ENCODE peak calls at places on chromosomes 7 and 10, in six cellular contexts. E, T, W, H, R and K are unnamed samples.

GRCh38 chr7:101778181-101778580 is 39.2 kb upstream of the CUX1 start:
- DNase-seq in E (no peak), T (no peak), W (no peak), H (no peak), R (no peak), K (no peak)

GRCh38 chr10:13503745-13504463 is 24.9 kb downstream of the BEND7 start:
- DNase-seq in E (no peak), T (peak; percentile 4), W (no peak), H (no peak), R (no peak), K (no peak)

GRCh38 chr10:107517811-107518210 is 353.3 kb upstream of the SORCS1 start:
- DNase-seq in E (no peak), T (no peak), W (no peak), H (no peak), R (no peak), K (no peak)

GRCh38 chr10:86339226-86339865 is 27.2 kb downstream of the GRID1 start:
- DNase-seq in E (no peak), T (no peak), W (no peak), H (no peak), R (no peak), K (no peak)

GRCh38 chr10:11687779-11688447 is 54.3 kb upstream of the ECHDC3 start:
- DNase-seq in E (no peak), T (no peak), W (no peak), H (no peak), R (no peak), K (no peak)

GRCh38 chr7:137626469-137627067 is 220.2 kb downstream of the DGKI start:
- DNase-seq in E (peak; percentile 56), T (peak; percentile 67), W (no peak), H (no peak), R (no peak), K (no peak)

GRCh38 chr10:132443605-132443997 is 46.6 kb downstream of the PWWP2B start:
- DNase-seq in E (no peak), T (peak; percentile 34), W (peak; percentile 51), H (no peak), R (no peak), K (no peak)

GRCh38 chr7:118232837-118233236 is 8.3 kb downstream of the ANKRD7 start:
- DNase-seq in E (no peak), T (no peak), W (no peak), H (no peak), R (no peak), K (no peak)

GRCh38 chr10:96586419-96587254 is at the start of gene TM9SF3:
- DNase-seq in E (peak; percentile 91), T (peak; percentile 91), W (peak; percentile 86), H (peak; percentile 87), R (peak; percentile 73), K (peak; percentile 70)

DNA sequence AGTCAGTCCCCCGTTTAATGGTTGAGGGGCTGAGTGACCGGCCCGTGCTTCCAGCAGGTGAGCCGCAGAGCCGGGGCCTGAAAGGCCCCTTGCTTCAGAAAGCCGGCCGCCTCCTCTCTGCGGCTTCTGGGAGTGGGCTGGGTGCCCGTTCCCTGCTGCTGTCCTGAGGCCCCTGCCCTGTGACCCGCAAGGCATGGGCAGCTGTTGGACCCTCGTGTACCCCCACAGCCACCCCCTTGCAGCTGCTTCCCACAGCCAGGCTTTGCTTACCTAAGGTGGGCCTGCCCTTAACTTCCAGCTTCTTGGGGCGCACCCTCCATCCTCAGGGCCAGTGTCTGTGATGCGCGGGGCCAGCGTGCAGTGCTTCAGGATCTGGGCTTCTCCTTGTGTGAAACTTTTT is 26.6 kb downstream of the PFKFB3 start:
- DNase-seq in E (no peak), T (no peak), W (no peak), H (no peak), R (no peak), K (no peak)
- TF ChIP-seq CTCF in E (no peak), T (no peak), W (no peak), H (no peak), R (no peak), K (no peak)

DNA sequence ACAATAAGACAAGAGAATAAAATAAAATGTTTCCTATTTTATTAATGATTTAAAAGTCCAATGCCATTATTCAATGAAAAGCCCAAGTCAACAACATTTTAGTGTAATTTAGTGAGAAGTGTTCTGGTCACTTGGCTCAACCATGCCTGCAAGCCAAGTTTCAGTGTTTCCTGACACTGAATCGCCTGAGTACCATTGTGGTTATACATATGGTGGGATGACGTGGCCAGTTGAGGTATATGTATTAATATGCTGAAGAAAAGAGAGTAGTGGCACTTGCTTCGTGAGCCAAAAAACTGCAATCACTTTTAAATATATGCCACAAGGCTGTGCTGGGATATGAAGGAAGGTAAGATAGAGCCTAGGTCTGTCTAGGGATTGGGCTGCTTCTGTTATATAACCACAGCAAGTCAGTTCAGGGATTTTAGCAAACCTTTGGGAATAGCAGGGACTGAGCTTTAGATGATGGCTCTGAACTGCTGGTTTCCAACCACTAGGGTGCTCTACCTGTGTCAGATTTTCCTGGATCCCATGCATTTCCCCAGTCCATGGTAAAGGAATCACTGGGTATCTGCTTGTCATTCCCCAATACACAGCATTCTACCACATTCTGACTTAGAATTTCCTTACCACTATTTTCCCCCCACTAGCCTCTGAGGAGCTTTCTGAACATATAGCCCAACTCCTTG is 214.0 kb upstream of the PRPS1L1 start:
- DNase-seq in E (no peak), T (no peak), W (no peak), H (no peak), R (no peak), K (no peak)
- TF ChIP-seq CTCF in E (no peak), T (no peak), W (no peak), H (no peak), R (no peak), K (no peak)

DNA sequence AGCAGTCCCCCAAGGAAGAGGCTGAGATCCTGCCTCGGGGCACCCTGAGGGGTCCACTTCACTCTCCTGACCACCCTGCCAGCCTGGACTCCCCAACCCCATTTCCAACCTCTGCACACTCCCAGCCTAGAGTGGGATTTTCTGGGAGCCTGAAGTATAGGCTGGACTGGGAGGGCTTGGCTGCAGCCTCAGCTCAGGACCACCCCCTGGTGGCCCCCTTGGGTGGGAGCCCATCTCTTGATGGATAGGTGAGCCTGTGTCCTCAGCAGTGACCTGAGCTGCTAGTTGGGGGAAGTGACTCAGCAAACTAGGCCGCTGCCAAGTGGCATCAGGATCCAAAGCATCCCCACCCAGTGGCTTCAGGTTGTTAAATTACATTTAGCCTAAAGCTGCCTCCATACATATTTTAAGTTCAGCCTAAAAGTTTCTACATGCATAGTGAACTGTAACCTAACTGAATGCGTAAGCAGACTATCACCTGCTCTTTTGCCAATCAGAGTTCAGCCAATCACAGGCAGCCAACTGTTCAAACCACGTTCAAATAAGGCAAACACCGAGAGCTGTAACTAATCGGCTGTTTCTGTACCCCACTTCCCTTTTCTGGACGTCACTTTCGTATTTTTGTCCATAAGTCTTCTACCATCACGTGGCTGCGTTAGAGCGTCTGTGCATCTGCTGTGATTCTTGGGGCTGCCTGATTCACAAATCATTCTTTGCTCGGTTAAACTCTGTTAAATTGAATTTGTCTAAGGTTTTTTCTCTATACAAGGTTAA is 144.0 kb downstream of the PLPP4 start:
- DNase-seq in E (no peak), T (peak; percentile 5), W (no peak), H (no peak), R (no peak), K (no peak)
- TF ChIP-seq CTCF in E (peak; percentile 10), T (no peak), W (no peak), H (peak; percentile 64), R (no peak), K (no peak)

GRCh38 chr10:21675157-21675796 is 141.2 kb downstream of the MLLT10 start:
- DNase-seq in E (peak; percentile 18), T (peak; percentile 44), W (no peak), H (no peak), R (no peak), K (no peak)
- TF ChIP-seq CTCF in E (peak; percentile 84), T (peak; percentile 92), W (peak; percentile 90), H (peak; percentile 84), R (no peak), K (no peak)

DNA sequence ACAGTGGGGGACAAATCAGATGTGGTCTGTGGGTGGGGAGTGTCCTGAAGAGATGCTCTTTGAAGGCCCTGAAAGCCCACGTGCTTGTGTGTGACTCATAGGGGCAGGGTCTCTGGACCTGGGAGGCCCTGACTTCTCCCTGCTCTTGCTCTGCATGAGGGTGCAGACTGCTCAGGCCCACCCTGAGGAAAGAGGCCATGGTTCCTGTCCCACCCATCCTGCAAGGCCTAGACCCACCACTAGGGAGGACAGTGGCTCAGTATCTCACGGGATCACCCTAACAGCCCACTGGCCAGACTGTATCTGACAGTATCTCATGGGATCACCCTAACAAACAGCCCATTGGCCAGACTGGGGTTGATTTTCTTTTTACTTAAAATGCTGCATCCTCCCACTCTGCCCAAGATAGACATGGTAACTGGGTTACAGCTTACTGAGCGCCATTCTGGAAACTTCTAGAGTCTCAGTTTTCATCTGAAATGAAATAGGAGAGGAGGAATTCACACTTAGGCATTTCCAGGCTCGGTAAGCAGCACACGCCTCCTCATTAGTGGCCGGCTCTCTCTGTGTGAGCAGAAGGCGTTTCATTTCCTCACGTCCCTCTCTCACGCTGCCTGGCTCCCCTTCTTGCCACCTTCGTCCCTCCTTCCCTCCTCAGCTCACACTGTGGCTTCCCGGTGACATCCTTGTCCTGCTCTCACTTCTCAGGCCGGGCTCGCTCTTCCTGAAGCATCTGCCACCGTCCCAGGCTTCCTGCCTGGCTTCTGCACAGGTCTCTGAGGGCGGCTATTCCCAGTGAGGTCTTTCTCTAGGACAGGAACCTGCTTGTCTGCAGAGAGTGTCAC is 242.6 kb downstream of the GLRX3 start:
- DNase-seq in E (no peak), T (no peak), W (no peak), H (no peak), R (no peak), K (no peak)
- TF ChIP-seq CTCF in E (peak; percentile 14), T (no peak), W (no peak), H (peak; percentile 53), R (no peak), K (no peak)

DNA sequence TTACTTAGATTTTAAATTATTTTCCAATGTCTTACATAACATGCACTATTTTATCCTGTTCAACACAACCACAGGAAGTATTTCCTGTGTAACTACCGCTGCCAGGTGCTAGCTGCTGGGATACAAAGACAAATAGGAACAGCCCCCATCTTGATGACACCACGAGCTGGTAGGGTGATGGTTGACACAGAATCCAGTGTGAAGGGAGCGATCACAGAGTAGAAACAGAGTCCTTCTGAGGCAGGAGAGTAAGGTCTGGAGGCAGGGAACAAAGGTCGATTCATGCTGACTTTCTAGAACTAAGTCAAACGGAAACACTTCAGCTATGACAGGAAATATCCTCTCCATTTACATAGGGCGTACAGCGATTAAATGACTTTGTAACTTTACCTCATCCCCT is 232.3 kb downstream of the ADAM12 start:
- DNase-seq in E (no peak), T (no peak), W (no peak), H (no peak), R (no peak), K (no peak)
- TF ChIP-seq CTCF in E (no peak), T (no peak), W (no peak), H (no peak), R (no peak), K (no peak)